ENCODE peak calls at places on chromosomes 7 and 10, in seven cellular contexts. J is body of pancreas; Z is aorta; H is brain microvascular endothelial cell; M is WERI-Rb-1; P is effector memory CD4-positive, alpha-beta T cell; F is colonic mucosa. I is an unnamed sample.

GRCh38 chr10:35225204-35225603 is 98.6 kb downstream of the CREM start:
- DNase-seq in J (no peak), Z (no peak), H (no peak), M (no peak), P (no peak), F (no peak), I (no peak)

GRCh38 chr7:136528329-136528728 is 340.1 kb upstream of the CHRM2 start:
- DNase-seq in J (no peak), Z (no peak), H (peak; percentile 24), M (no peak), P (no peak), F (no peak), I (no peak)

GRCh38 chr7:132073920-132074589 is 502.2 kb downstream of the PLXNA4 start:
- DNase-seq in J (no peak), Z (no peak), H (no peak), M (no peak), P (no peak), F (no peak), I (no peak)

GRCh38 chr10:10786334-10787090 is 231.2 kb upstream of the CELF2 start:
- DNase-seq in J (no peak), Z (no peak), H (no peak), M (no peak), P (no peak), F (no peak), I (no peak)

GRCh38 chr7:31336202-31337035 is 4.1 kb downstream of the NEUROD6 start:
- DNase-seq in J (peak; percentile 12), Z (no peak), H (no peak), M (no peak), P (no peak), F (no peak), I (no peak)

GRCh38 chr7:4715385-4715770 is 33.3 kb downstream of the FOXK1 start:
- DNase-seq in J (peak; percentile 35), Z (peak; percentile 85), H (peak; percentile 66), M (no peak), P (no peak), F (no peak), I (no peak)

GRCh38 chr7:121120921-121121320 is 132.4 kb downstream of the CPED1 start:
- DNase-seq in J (no peak), Z (no peak), H (no peak), M (no peak), P (no peak), F (no peak), I (no peak)

GRCh38 chr10:22105270-22105669 is 101.7 kb upstream of the DNAJC1 start:
- DNase-seq in J (no peak), Z (no peak), H (no peak), M (no peak), P (no peak), F (no peak), I (no peak)

GRCh38 chr7:16421333-16422099 is at the start of gene CRPPA:
- DNase-seq in J (peak; percentile 55), Z (peak; percentile 76), H (no peak), M (peak; percentile 54), P (no peak), F (peak; percentile 49), I (no peak)

GRCh38 chr10:28120043-28120749 is 121.3 kb upstream of the ODAD2 start:
- DNase-seq in J (no peak), Z (no peak), H (no peak), M (no peak), P (no peak), F (no peak), I (no peak)

GRCh38 chr10:43573250-43574034 is 974 bp downstream of the ZNF239 start:
- DNase-seq in J (no peak), Z (no peak), H (no peak), M (no peak), P (no peak), F (no peak), I (no peak)

GRCh38 chr7:32142649-32143048 is 72.4 kb upstream of the PDE1C start:
- DNase-seq in J (no peak), Z (no peak), H (peak; percentile 69), M (no peak), P (no peak), F (no peak), I (no peak)

GRCh38 chr7:43646603-43647313 is 63.9 kb downstream of the STK17A start:
- DNase-seq in J (no peak), Z (no peak), H (peak; percentile 64), M (no peak), P (no peak), F (no peak), I (no peak)
- H3K4me3 ChIP-seq in J (no peak overlapping the region), Z (no peak overlapping the region), H (no peak overlapping the region), M (no peak overlapping the region), P (peak overlapping the region; percentile 24), F (no peak overlapping the region), I (no peak overlapping the region)

GRCh38 chr10:131954356-131954965 is 27.3 kb downstream of the BNIP3 start:
- DNase-seq in J (no peak), Z (no peak), H (no peak), M (no peak), P (no peak), F (no peak), I (no peak)
- H3K36me3 ChIP-seq in J (peaks cover 9% of the 10 kb centered on the region), Z (peaks cover 5% of the 10 kb centered on the region), H (peaks cover 22% of the 10 kb centered on the region), M (peaks cover 38% of the 10 kb centered on the region), P (peaks cover 34% of the 10 kb centered on the region), F (no peaks in the 10 kb centered on the region), I (peaks cover 48% of the 10 kb centered on the region)

GRCh38 chr7:1046722-1047679 is 2.7 kb downstream of the GPR146 start:
- DNase-seq in J (peak; percentile 79), Z (no peak), H (no peak), M (no peak), P (peak; percentile 54), F (peak; percentile 73), I (peak; percentile 81)
- H3K4me3 ChIP-seq in J (no peak overlapping the region), Z (no peak overlapping the region), H (no peak overlapping the region), M (no peak overlapping the region), P (peak overlapping the region; percentile 7), F (no peak overlapping the region), I (no peak overlapping the region)

GRCh38 chr7:105112440-105113418 is 98.7 kb downstream of the KMT2E start:
- DNase-seq in J (peak; percentile 67), Z (no peak), H (no peak), M (no peak), P (no peak), F (no peak), I (peak; percentile 67)
- H3K36me3 ChIP-seq in J (peaks cover 4% of the 10 kb centered on the region), Z (peaks cover 12% of the 10 kb centered on the region), H (peaks cover 52% of the 10 kb centered on the region), M (peaks cover 79% of the 10 kb centered on the region), P (peaks cover 62% of the 10 kb centered on the region), F (peaks cover 15% of the 10 kb centered on the region), I (peaks cover 98% of the 10 kb centered on the region)

GRCh38 chr10:52048051-52048450 is 266.0 kb upstream of the DKK1 start:
- DNase-seq in J (no peak), Z (no peak), H (no peak), M (no peak), P (no peak), F (no peak), I (no peak)

GRCh38 chr10:52040486-52040885 is 273.6 kb upstream of the DKK1 start:
- DNase-seq in J (no peak), Z (no peak), H (no peak), M (no peak), P (no peak), F (no peak), I (no peak)

GRCh38 chr10:52043811-52044210 is 270.3 kb upstream of the DKK1 start:
- DNase-seq in J (no peak), Z (no peak), H (no peak), M (no peak), P (no peak), F (no peak), I (no peak)
- H3K4me3 ChIP-seq in J (no peak overlapping the region), Z (no peak overlapping the region), H (no peak overlapping the region), M (no peak overlapping the region), P (no peak overlapping the region), F (no peak overlapping the region), I (no peak overlapping the region)